ENCODE peak calls at places on chromosomes 11 and 22, in five cellular contexts. F is A172, A is NCI-H187 treated with DMSO at 0.1 percent for 48 hours, V is T-cell, L is cardiac fibroblast. U is an unnamed sample.

GRCh38 chr11:113161671-113162589 is 152.5 kb upstream of the TTC12 start:
- DNase-seq in F (no peak), A (no peak), V (no peak), L (no peak), U (no peak)

GRCh38 chr11:102780491-102780918 is at the start of gene MMP10:
- DNase-seq in F (peak; percentile 63), A (no peak), V (no peak), L (peak; percentile 88), U (no peak)

GRCh38 chr22:35531202-35531601 is 9.4 kb upstream of the RASD2 start:
- DNase-seq in F (no peak), A (no peak), V (no peak), L (no peak), U (no peak)

GRCh38 chr11:34266090-34266912 is 91.5 kb downstream of the ABTB2 start:
- DNase-seq in F (peak; percentile 92), A (no peak), V (no peak), L (peak; percentile 90), U (no peak)

GRCh38 chr22:33798401-33798800 is 121.9 kb downstream of the LARGE1 start:
- DNase-seq in F (no peak), A (no peak), V (no peak), L (no peak), U (no peak)

GRCh38 chr22:19877626-19878339 is 23.1 kb upstream of the GNB1L start:
- DNase-seq in F (no peak), A (no peak), V (no peak), L (peak; percentile 77), U (no peak)

GRCh38 chr22:21938906-21939305 is 13.7 kb downstream of the PPM1F start:
- DNase-seq in F (no peak), A (no peak), V (no peak), L (no peak), U (no peak)

GRCh38 chr11:129950319-129951034 is 52.2 kb downstream of the PRDM10 start:
- DNase-seq in F (no peak), A (no peak), V (no peak), L (peak; percentile 71), U (no peak)

GRCh38 chr11:133832096-133833081 is 12.9 kb downstream of the SPATA19 start:
- DNase-seq in F (no peak), A (no peak), V (no peak), L (no peak), U (no peak)

GRCh38 chr22:20093437-20093836 is 13.4 kb downstream of the DGCR8 start:
- DNase-seq in F (no peak), A (no peak), V (no peak), L (no peak), U (no peak)

GRCh38 chr11:112005422-112006094 is 19.6 kb upstream of the DLAT start:
- DNase-seq in F (no peak), A (no peak), V (no peak), L (no peak), U (no peak)

GRCh38 chr11:11931461-11932055 is 76.9 kb downstream of the DKK3 start:
- DNase-seq in F (peak; percentile 83), A (no peak), V (no peak), L (peak; percentile 87), U (no peak)

GRCh38 chr22:26362471-26362870 is 66.6 kb upstream of the ASPHD2 start:
- DNase-seq in F (peak; percentile 22), A (no peak), V (no peak), L (peak; percentile 11), U (no peak)

GRCh38 chr11:129143335-129143734 is 48.8 kb downstream of the ARHGAP32 start:
- DNase-seq in F (peak; percentile 93), A (no peak), V (no peak), L (peak; percentile 100), U (no peak)

GRCh38 chr11:62242021-62242420 is at the start of gene SCGB1D2:
- DNase-seq in F (peak; percentile 22), A (no peak), V (no peak), L (no peak), U (no peak)

GRCh38 chr11:14643697-14644395 is at the start of gene PDE3B:
- DNase-seq in F (peak; percentile 9), A (peak; percentile 43), V (peak; percentile 77), L (peak; percentile 30), U (peak; percentile 87)